ENCODE peak calls at places on chromosomes 7 and 10, in five cellular contexts. U is mesendoderm; A is CD8-positive, alpha-beta T cell; O is body of pancreas; N is Caco-2. T is an unnamed sample. For H3K4me1, the result is how much of the 10 kb centered on the place peaks cover.

GRCh38 chr10:25875555-25876165 is 58.4 kb upstream of the MYO3A start:
- DNase-seq in A (peak), O (peak), U (peak), N (peak), T (peak)

GRCh38 chr10:15460661-15461060 is 89.6 kb upstream of the FAM171A1 start:
- DNase-seq in N (no peak), U (no peak), A (no peak), O (no peak), T (no peak)

GRCh38 chr10:16519908-16520861 is 1.5 kb downstream of the C1QL3 start:
- DNase-seq in N (no peak), U (peak), O (no peak), A (no peak), T (no peak)

GRCh38 chr10:27679996-27680395 is 65.6 kb downstream of the MKX start:
- DNase-seq in U (peak), N (no peak), A (no peak), O (no peak), T (no peak)

GRCh38 chr7:69049341-69049740 is 548.9 kb upstream of the AUTS2 start:
- DNase-seq in U (no peak), N (no peak), O (no peak), A (no peak), T (no peak)

GRCh38 chr7:139543801-139544603 is 20.5 kb downstream of the CLEC2L start:
- DNase-seq in A (no peak), O (no peak), N (no peak), U (peak), T (no peak)

GRCh38 chr7:140036224-140036651 is 26.5 kb downstream of the PARP12 start:
- DNase-seq in N (no peak), O (no peak), A (no peak), U (no peak), T (no peak)

GRCh38 chr7:25929448-25929847 is 222.6 kb upstream of the NFE2L3 start:
- DNase-seq in N (no peak), A (no peak), O (no peak), U (no peak), T (no peak)

GRCh38 chr7:68192941-68193340 is 1196.3 kb downstream of the TYW1 start:
- DNase-seq in N (no peak), U (no peak), O (no peak), A (no peak), T (no peak)

GRCh38 chr7:40234046-40234445 is 99.2 kb downstream of the SUGCT start:
- DNase-seq in N (no peak), A (no peak), U (no peak), O (peak), T (peak)

GRCh38 chr10:33496096-33496495 is 161.6 kb upstream of the NRP1 start:
- DNase-seq in U (no peak), N (no peak), A (no peak), O (no peak), T (no peak)

GRCh38 chr7:54180796-54181195 is 361.4 kb upstream of the VSTM2A start:
- DNase-seq in U (no peak), N (no peak), A (no peak), O (no peak), T (no peak)

GRCh38 chr10:62545667-62546066 is 171.5 kb downstream of the ZNF365 start:
- DNase-seq in U (no peak), A (no peak), N (no peak), O (peak), T (no peak)

GRCh38 chr7:97439637-97440214 is 292.2 kb upstream of the TAC1 start:
- DNase-seq in U (peak), O (no peak), N (no peak), A (no peak), T (no peak)

GRCh38 chr7:896346-897075 is 20.2 kb downstream of the GET4 start:
- DNase-seq in O (no peak), U (no peak), A (no peak), N (no peak), T (no peak)

GRCh38 chr10:87861566-87861952 is 1.8 kb downstream of the KLLN start:
- DNase-seq in A (peak), N (peak), U (peak), O (peak), T (peak)

GRCh38 chr7:116588225-116588624 is 63.4 kb downstream of the CAV1 start:
- DNase-seq in O (no peak), U (peak), A (no peak), N (no peak), T (no peak)

GRCh38 chr7:24899905-24900304 is 80.1 kb downstream of the OSBPL3 start:
- DNase-seq in U (no peak), A (no peak), O (no peak), N (no peak), T (no peak)

GRCh38 chr7:30273552-30273951 is 10.8 kb upstream of the ZNRF2 start:
- DNase-seq in A (no peak), N (no peak), O (no peak), U (no peak), T (no peak)

GRCh38 chr10:13661261-13661660 is 74.5 kb downstream of the PRPF18 start:
- DNase-seq in N (no peak), O (no peak), A (no peak), U (no peak), T (no peak)

GRCh38 chr10:89476676-89477075 is 58.7 kb downstream of the SLC16A12 start:
- DNase-seq in O (peak), U (no peak), A (no peak), N (no peak), T (no peak)

GRCh38 chr7:24963218-24963617 is 16.8 kb downstream of the OSBPL3 start:
- DNase-seq in O (peak), N (no peak), U (no peak), A (peak), T (no peak)

GRCh38 chr10:129511758-129512157 is 44.7 kb downstream of the MGMT start:
- DNase-seq in N (no peak), U (no peak), O (no peak), A (no peak), T (no peak)

GRCh38 chr7:95509199-95509598 is 23.5 kb downstream of the ASB4 start:
- DNase-seq in A (no peak), U (peak), N (no peak), O (peak), T (no peak)

GRCh38 chr10:97321032-97321806 is 2.1 kb downstream of the FRAT1 start:
- DNase-seq in A (peak), O (peak), N (no peak), U (peak), T (peak)

GRCh38 chr7:107220356-107220755 is 51.6 kb downstream of the HBP1 start:
- DNase-seq in N (no peak), U (peak), O (no peak), A (no peak), T (no peak)

GRCh38 chr7:127976722-127977121 is 54.5 kb downstream of the LRRC4 start:
- DNase-seq in U (no peak), A (no peak), N (no peak), O (no peak), T (no peak)

GRCh38 chr10:117621795-117622420 is 79.4 kb downstream of the EMX2 start:
- DNase-seq in A (no peak), O (no peak), U (no peak), N (no peak), T (no peak)

GRCh38 chr10:6667679-6668270 is 87.7 kb upstream of the PRKCQ start:
- DNase-seq in U (peak), A (no peak), N (peak), O (peak), T (peak)

GRCh38 chr7:8822595-8822994 is 389.2 kb downstream of the NXPH1 start:
- DNase-seq in O (no peak), N (no peak), A (no peak), U (no peak), T (no peak)

GRCh38 chr7:38584443-38585210 is 46.5 kb downstream of the AMPH start:
- DNase-seq in N (no peak), U (peak), O (no peak), A (no peak), T (no peak)

GRCh38 chr10:1036341-1036791 is 10.7 kb upstream of the IDI2 start:
- DNase-seq in O (no peak), U (no peak), A (peak), N (no peak), T (peak)

GRCh38 chr7:121544726-121545125 is 148.6 kb upstream of the FAM3C start:
- DNase-seq in U (no peak), N (no peak), O (no peak), A (no peak), T (peak)

GRCh38 chr10:12191715-12192114 is 4.0 kb downstream of the NUDT5 start:
- DNase-seq in N (no peak), A (no peak), O (no peak), U (no peak), T (no peak)

GRCh38 chr10:101693701-101694055 is 1.3 kb downstream of the FBXW4 start:
- DNase-seq in A (peak), O (peak), N (no peak), U (peak), T (peak)

GRCh38 chr10:113073549-113074189 is 123.6 kb downstream of the TCF7L2 start:
- DNase-seq in N (peak), U (peak), O (peak), A (no peak), T (peak)

GRCh38 chr10:99297033-99297432 is 32.1 kb upstream of the CNNM1 start:
- DNase-seq in A (no peak), N (peak), O (no peak), U (peak), T (no peak)

DNA sequence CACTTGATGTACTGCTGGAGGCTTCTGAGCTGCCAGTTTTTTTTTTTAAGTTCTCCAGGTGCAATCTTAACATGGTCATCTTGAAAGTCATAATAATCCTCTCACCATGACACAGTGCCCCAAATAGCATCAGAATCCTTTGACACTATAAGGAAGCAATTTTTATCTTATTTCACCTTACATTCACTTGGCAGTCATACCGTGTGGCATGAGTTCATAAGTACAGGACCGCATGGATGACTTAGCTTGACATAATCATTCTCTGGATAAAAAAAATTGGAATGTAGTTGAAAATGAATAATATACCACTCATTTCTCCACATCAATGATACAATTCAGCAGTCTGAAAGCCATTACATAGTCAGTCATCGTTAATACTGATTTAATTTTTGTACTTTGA is 25.6 kb upstream of the TMEM196 start:
- DNase-seq in A (no peak), N (no peak), O (no peak), U (no peak), T (no peak)
- H3K4me3 ChIP-seq in A (no peak), N (no peak), O (no peak), U (no peak), T (no peak)

DNA sequence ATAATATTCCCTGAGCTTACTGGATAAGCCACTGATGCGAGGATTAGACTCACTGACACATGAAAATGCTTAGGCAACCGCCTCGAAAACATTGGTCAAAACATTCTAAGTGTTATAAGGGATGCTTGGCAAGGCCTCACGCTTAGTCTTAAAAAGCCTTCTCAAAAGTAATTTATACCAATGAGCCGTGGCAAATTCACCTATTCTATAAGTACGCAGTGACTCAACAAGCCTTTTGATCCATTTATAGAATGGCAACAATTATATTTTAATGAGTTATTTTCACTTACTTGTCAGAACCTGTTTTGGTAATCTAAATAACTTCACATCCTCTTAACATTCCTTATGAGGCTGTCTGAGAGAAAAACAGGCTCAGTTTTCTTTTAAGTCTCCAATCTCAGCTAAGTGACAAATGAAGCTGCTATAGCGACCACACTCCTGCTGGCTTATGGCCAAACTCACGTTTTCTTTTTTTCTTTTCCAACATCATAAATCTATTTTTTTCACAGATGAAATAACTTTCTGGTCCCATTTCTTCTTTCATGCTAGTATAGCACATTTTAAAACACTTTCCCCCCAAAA is 121.2 kb upstream of the AFAP1L2 start:
- DNase-seq in O (no peak), N (no peak), U (peak), A (peak), T (no peak)
- H3K4me1 ChIP-seq in O (under half), N (under half), U (under half), A (half or more), T (under half)

GRCh38 chr7:5284304-5285281 is 1.9 kb downstream of the SLC29A4 start:
- DNase-seq in A (no peak), N (peak), O (peak), U (peak), T (peak)

GRCh38 chr7:5282464-5283316 is at the start of gene SLC29A4:
- DNase-seq in N (no peak), O (peak), A (no peak), U (peak), T (peak)

GRCh38 chr7:5286933-5287332 is 4.2 kb downstream of the SLC29A4 start:
- DNase-seq in O (no peak), N (no peak), U (no peak), A (no peak), T (no peak)

GRCh38 chr7:5279734-5280133 is 3.0 kb upstream of the SLC29A4 start:
- DNase-seq in N (no peak), U (no peak), O (no peak), A (no peak), T (no peak)

DNA sequence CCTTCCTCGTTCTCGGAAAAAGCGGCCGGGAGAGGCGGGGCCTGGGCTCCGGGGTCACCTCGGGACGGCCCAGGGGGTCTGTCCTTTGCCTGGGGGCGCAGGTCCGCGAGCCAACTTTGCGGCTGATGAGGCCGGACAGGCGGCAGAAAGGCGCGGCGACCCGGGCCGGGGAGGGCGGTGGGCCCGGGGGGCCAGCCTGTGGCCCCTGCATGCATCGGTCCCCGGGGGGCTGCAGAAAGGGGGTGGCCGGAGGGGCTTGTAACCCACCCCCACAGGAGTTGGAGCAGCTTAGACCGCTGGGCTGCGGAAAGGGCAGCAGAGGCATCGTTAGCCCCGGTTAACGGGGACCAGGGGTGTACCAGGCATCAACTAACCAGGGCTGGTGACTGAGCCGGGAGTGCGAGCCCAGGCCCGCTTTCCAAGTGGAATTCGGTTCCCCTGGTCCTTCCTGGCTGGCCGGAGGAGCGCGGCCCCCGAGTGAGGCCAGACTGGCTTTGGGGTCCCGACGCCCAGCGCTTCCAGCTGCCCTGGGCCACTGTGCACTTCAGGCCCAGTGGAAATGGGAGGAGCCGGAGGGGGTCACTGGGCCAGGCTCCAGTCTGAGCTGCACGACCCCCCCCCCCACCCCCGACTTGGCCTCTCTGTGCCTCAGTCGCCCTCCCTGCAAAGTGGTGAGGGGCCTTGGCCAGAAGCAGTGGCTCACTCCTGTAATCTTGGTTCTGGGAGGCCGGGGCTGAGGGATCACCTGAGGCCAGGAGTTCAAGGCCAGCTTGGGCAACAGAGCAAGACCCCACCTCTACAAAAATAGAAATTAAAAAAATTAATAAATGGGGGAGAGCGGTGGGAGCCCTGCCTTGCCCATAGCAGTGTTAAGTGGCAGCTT is 919 bp downstream of the SLC29A4 start:
- DNase-seq in A (no peak), U (no peak), N (no peak), O (no peak), T (no peak)
- H3K4me3 ChIP-seq in A (no peak), U (no peak), N (peak), O (peak), T (peak)

GRCh38 chr10:133238066-133238804 is 580 bp downstream of the VENTX start:
- DNase-seq in O (no peak), N (no peak), A (no peak), U (no peak), T (no peak)
- H3K4me1 ChIP-seq in O (under half), N (under half), A (under half), U (under half), T (under half)

DNA sequence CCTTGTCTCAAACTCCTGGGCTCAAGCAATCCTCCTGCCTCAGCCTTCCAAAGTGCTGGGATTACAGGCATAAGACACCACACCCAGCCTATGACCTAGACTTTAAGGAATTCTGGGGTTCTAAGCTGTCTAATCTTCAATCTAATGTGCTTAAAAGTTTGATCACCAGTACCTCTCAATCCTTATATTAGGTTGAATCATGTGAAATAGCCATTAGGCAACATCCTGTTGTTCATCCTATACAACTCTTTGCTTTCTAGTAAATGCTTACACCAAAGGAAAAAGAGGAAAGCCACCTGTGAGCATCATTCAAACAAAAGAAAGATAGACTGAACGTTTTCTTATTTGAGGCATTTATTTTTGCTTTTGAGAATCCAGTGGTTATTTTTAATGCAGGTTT is 56.0 kb downstream of the ATOH7 start:
- DNase-seq in O (no peak), N (no peak), A (no peak), U (no peak), T (no peak)
- H3K4me3 ChIP-seq in O (no peak), N (no peak), A (no peak), U (no peak), T (no peak)

GRCh38 chr10:50556238-50557120 is 67.3 kb downstream of the SGMS1 start:
- DNase-seq in N (no peak), A (no peak), U (no peak), O (no peak), T (no peak)
- H3K4me1 ChIP-seq in N (under half), A (under half), U (under half), O (half or more), T (under half)

DNA sequence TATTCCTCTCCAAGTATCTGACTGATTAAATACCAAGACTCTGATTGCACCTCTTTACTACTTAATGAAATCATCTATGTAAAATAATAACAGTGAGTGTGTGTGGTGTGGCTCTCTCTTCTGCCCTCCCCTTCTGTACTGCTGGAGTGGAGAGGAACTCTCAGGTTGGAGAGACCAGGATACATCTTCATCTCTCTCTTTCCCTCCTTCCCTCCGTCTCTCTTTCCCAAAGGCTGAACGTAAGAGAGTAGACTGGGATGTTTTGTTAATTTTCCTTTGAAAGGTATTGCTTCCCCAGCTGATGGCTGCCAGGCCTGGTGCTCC is 272 bp upstream of the GJC3 start:
- DNase-seq in N (no peak), O (no peak), A (no peak), U (no peak), T (no peak)
- H3K4me3 ChIP-seq in N (no peak), O (no peak), A (no peak), U (no peak), T (no peak)

DNA sequence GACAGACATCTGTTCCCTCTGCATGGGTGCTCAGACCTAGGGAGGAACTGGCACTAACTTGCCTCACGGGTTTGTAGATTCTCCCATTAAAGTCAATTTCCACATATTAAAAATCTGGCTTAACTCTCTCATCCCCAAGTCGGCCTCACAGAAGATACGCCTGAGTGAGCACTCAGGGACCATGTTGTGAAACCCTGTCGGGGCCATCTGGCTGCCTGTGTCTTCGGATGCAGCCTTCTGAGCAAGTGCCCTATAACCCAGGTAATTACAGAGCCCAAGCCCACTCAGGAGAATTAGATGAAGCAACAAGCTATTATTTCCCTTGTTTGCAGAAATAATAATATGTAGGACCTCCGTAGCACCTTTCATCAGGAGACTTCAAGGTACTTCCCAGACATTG is 219.3 kb upstream of the GLI3 start:
- DNase-seq in O (no peak), N (no peak), A (no peak), U (no peak), T (no peak)
- H3K4me1 ChIP-seq in O (under half), N (under half), A (under half), U (under half), T (under half)

GRCh38 chr7:76292206-76292573 is 10.3 kb upstream of the HSPB1 start:
- DNase-seq in O (no peak), A (no peak), N (no peak), U (no peak), T (no peak)
- H3K4me3 ChIP-seq in O (no peak), A (no peak), N (peak), U (no peak), T (peak)

T was measured in small intestine.